ENCODE peak calls at places on chromosomes 11 and 22, in five cellular contexts. One of them, this sample, is unnamed.
A peak's percentile ranks its signal among the peaks of the same experiment; 100 is the strongest.

GRCh38 chr22:35900483-35901168 is 128.0 kb downstream of the RBFOX2 start:
- DNase-seq in CD8-positive, alpha-beta memory T cell: no peak
- DNase-seq in neuronal stem cell: no peak
- DNase-seq in thoracic aorta: no peak
- DNase-seq in spleen: no peak
- DNase-seq in this sample: no peak

GRCh38 chr22:29621761-29622526 is 18.5 kb downstream of the NF2 start:
- DNase-seq in CD8-positive, alpha-beta memory T cell: no peak
- DNase-seq in neuronal stem cell: no peak
- DNase-seq in thoracic aorta: no peak
- DNase-seq in spleen: no peak
- DNase-seq in this sample: peak; percentile 86

GRCh38 chr11:3609416-3610265 is 32.2 kb downstream of the ART5 start:
- DNase-seq in CD8-positive, alpha-beta memory T cell: peak; percentile 25
- DNase-seq in neuronal stem cell: peak; percentile 54
- DNase-seq in thoracic aorta: no peak
- DNase-seq in spleen: peak; percentile 13
- DNase-seq in this sample: no peak

GRCh38 chr11:36162282-36162825 is 126.9 kb downstream of the COMMD9 start:
- DNase-seq in CD8-positive, alpha-beta memory T cell: no peak
- DNase-seq in neuronal stem cell: no peak
- DNase-seq in thoracic aorta: no peak
- DNase-seq in spleen: no peak
- DNase-seq in this sample: no peak

GRCh38 chr11:125376117-125376516 is 119.9 kb downstream of the FEZ1 start:
- DNase-seq in CD8-positive, alpha-beta memory T cell: no peak
- DNase-seq in neuronal stem cell: no peak
- DNase-seq in thoracic aorta: peak; percentile 58
- DNase-seq in spleen: peak; percentile 63
- DNase-seq in this sample: no peak

GRCh38 chr11:124938206-124938765 is 2.4 kb upstream of the HEPACAM start:
- DNase-seq in CD8-positive, alpha-beta memory T cell: no peak
- DNase-seq in neuronal stem cell: no peak
- DNase-seq in thoracic aorta: no peak
- DNase-seq in spleen: no peak
- DNase-seq in this sample: no peak

GRCh38 chr22:42340695-42341383 is 70.4 kb upstream of the TCF20 start:
- DNase-seq in CD8-positive, alpha-beta memory T cell: no peak
- DNase-seq in neuronal stem cell: peak; percentile 50
- DNase-seq in thoracic aorta: no peak
- DNase-seq in spleen: no peak
- DNase-seq in this sample: no peak

GRCh38 chr11:48012051-48012391 is 31.7 kb downstream of the PTPRJ start:
- DNase-seq in CD8-positive, alpha-beta memory T cell: peak; percentile 40
- DNase-seq in neuronal stem cell: no peak
- DNase-seq in thoracic aorta: no peak
- DNase-seq in spleen: no peak
- DNase-seq in this sample: no peak

GRCh38 chr11:95556011-95556341 is 233.6 kb downstream of the FAM76B start:
- DNase-seq in CD8-positive, alpha-beta memory T cell: no peak
- DNase-seq in neuronal stem cell: no peak
- DNase-seq in thoracic aorta: no peak
- DNase-seq in spleen: no peak
- DNase-seq in this sample: no peak

GRCh38 chr11:47433991-47434786 is 8.0 kb upstream of the PSMC3 start:
- DNase-seq in CD8-positive, alpha-beta memory T cell: no peak
- DNase-seq in neuronal stem cell: no peak
- DNase-seq in thoracic aorta: peak; percentile 21
- DNase-seq in spleen: no peak
- DNase-seq in this sample: no peak

GRCh38 chr22:27405672-27406388 is 395.7 kb downstream of the MN1 start:
- DNase-seq in CD8-positive, alpha-beta memory T cell: no peak
- DNase-seq in neuronal stem cell: peak; percentile 47
- DNase-seq in thoracic aorta: no peak
- DNase-seq in spleen: no peak
- DNase-seq in this sample: no peak

GRCh38 chr22:39896313-39896996 is 2.9 kb upstream of the ENTHD1 start:
- DNase-seq in CD8-positive, alpha-beta memory T cell: peak; percentile 53
- DNase-seq in neuronal stem cell: no peak
- DNase-seq in thoracic aorta: no peak
- DNase-seq in spleen: no peak
- DNase-seq in this sample: no peak

GRCh38 chr11:8728566-8728965 is 46.0 kb downstream of the RPL27A start:
- DNase-seq in CD8-positive, alpha-beta memory T cell: no peak
- DNase-seq in neuronal stem cell: no peak
- DNase-seq in thoracic aorta: no peak
- DNase-seq in spleen: no peak
- DNase-seq in this sample: no peak

GRCh38 chr22:23404689-23405365 is 175.3 kb downstream of the IGLL1 start:
- DNase-seq in CD8-positive, alpha-beta memory T cell: no peak
- DNase-seq in neuronal stem cell: peak; percentile 67
- DNase-seq in thoracic aorta: no peak
- DNase-seq in spleen: peak; percentile 60
- DNase-seq in this sample: peak; percentile 6

GRCh38 chr11:75721852-75722668 is 4.4 kb downstream of the MOGAT2 start:
- DNase-seq in CD8-positive, alpha-beta memory T cell: no peak
- DNase-seq in neuronal stem cell: no peak
- DNase-seq in thoracic aorta: no peak
- DNase-seq in spleen: no peak
- DNase-seq in this sample: no peak

GRCh38 chr11:65861533-65862183 is 1.4 kb downstream of the MUS81 start:
- DNase-seq in CD8-positive, alpha-beta memory T cell: no peak
- DNase-seq in neuronal stem cell: no peak
- DNase-seq in thoracic aorta: no peak
- DNase-seq in spleen: peak; percentile 80
- DNase-seq in this sample: no peak

GRCh38 chr11:97454988-97455387 is 1065.2 kb downstream of the JRKL start:
- DNase-seq in CD8-positive, alpha-beta memory T cell: no peak
- DNase-seq in neuronal stem cell: no peak
- DNase-seq in thoracic aorta: no peak
- DNase-seq in spleen: no peak
- DNase-seq in this sample: no peak

GRCh38 chr11:73240190-73240781 is 22.2 kb downstream of the P2RY2 start:
- DNase-seq in CD8-positive, alpha-beta memory T cell: no peak
- DNase-seq in neuronal stem cell: no peak
- DNase-seq in thoracic aorta: peak; percentile 45
- DNase-seq in spleen: peak; percentile 66
- DNase-seq in this sample: no peak

GRCh38 chr11:2809854-2810253 is 75.7 kb downstream of the CDKN1C start:
- DNase-seq in CD8-positive, alpha-beta memory T cell: no peak
- DNase-seq in neuronal stem cell: no peak
- DNase-seq in thoracic aorta: no peak
- DNase-seq in spleen: no peak
- DNase-seq in this sample: no peak

GRCh38 chr11:35404397-35404775 is 15.0 kb downstream of the SLC1A2 start:
- DNase-seq in CD8-positive, alpha-beta memory T cell: no peak
- DNase-seq in neuronal stem cell: no peak
- DNase-seq in thoracic aorta: no peak
- DNase-seq in spleen: no peak
- DNase-seq in this sample: no peak

GRCh38 chr11:92791886-92792285 is 177.6 kb upstream of the MTNR1B start:
- DNase-seq in CD8-positive, alpha-beta memory T cell: no peak
- DNase-seq in neuronal stem cell: no peak
- DNase-seq in thoracic aorta: no peak
- DNase-seq in spleen: no peak
- DNase-seq in this sample: no peak

GRCh38 chr11:32090774-32091370 is at the start of gene RCN1:
- DNase-seq in CD8-positive, alpha-beta memory T cell: no peak
- DNase-seq in neuronal stem cell: peak; percentile 91
- DNase-seq in thoracic aorta: peak; percentile 9
- DNase-seq in spleen: peak; percentile 90
- DNase-seq in this sample: peak; percentile 67

GRCh38 chr22:19664406-19664805 is 49.9 kb upstream of the SEPTIN5 start:
- DNase-seq in CD8-positive, alpha-beta memory T cell: no peak
- DNase-seq in neuronal stem cell: no peak
- DNase-seq in thoracic aorta: no peak
- DNase-seq in spleen: no peak
- DNase-seq in this sample: no peak

GRCh38 chr11:66970808-66971442 is 4.2 kb upstream of the C11orf86 start:
- DNase-seq in CD8-positive, alpha-beta memory T cell: no peak
- DNase-seq in neuronal stem cell: no peak
- DNase-seq in thoracic aorta: peak; percentile 76
- DNase-seq in spleen: no peak
- DNase-seq in this sample: peak; percentile 99

GRCh38 chr22:24176630-24177029 is 4.7 kb upstream of the SUSD2 start:
- DNase-seq in CD8-positive, alpha-beta memory T cell: no peak
- DNase-seq in neuronal stem cell: no peak
- DNase-seq in thoracic aorta: no peak
- DNase-seq in spleen: no peak
- DNase-seq in this sample: no peak

GRCh38 chr22:17098379-17098819 is 13.6 kb downstream of the IL17RA start:
- DNase-seq in CD8-positive, alpha-beta memory T cell: peak; percentile 55
- DNase-seq in neuronal stem cell: no peak
- DNase-seq in thoracic aorta: no peak
- DNase-seq in spleen: peak; percentile 73
- DNase-seq in this sample: no peak

GRCh38 chr11:2983908-2984307 is 8.2 kb downstream of the NAP1L4 start:
- DNase-seq in CD8-positive, alpha-beta memory T cell: no peak
- DNase-seq in neuronal stem cell: no peak
- DNase-seq in thoracic aorta: no peak
- DNase-seq in spleen: no peak
- DNase-seq in this sample: no peak

GRCh38 chr22:28822930-28823481 is 22.6 kb upstream of the XBP1 start:
- DNase-seq in CD8-positive, alpha-beta memory T cell: peak; percentile 82
- DNase-seq in neuronal stem cell: peak; percentile 37
- DNase-seq in thoracic aorta: no peak
- DNase-seq in spleen: no peak
- DNase-seq in this sample: no peak

GRCh38 chr22:50141462-50141861 is 29.1 kb upstream of the PANX2 start:
- DNase-seq in CD8-positive, alpha-beta memory T cell: no peak
- DNase-seq in neuronal stem cell: no peak
- DNase-seq in thoracic aorta: no peak
- DNase-seq in spleen: no peak
- DNase-seq in this sample: no peak

GRCh38 chr11:75635009-75635909 is 33.6 kb downstream of the MAP6 start:
- DNase-seq in CD8-positive, alpha-beta memory T cell: no peak
- DNase-seq in neuronal stem cell: no peak
- DNase-seq in thoracic aorta: peak; percentile 9
- DNase-seq in spleen: no peak
- DNase-seq in this sample: no peak

GRCh38 chr11:2472428-2473186 is 27.8 kb downstream of the KCNQ1 start:
- DNase-seq in CD8-positive, alpha-beta memory T cell: no peak
- DNase-seq in neuronal stem cell: no peak
- DNase-seq in thoracic aorta: no peak
- DNase-seq in spleen: no peak
- DNase-seq in this sample: no peak

GRCh38 chr11:29826878-29827277 is 190.0 kb downstream of the KCNA4 start:
- DNase-seq in CD8-positive, alpha-beta memory T cell: no peak
- DNase-seq in neuronal stem cell: no peak
- DNase-seq in thoracic aorta: no peak
- DNase-seq in spleen: peak; percentile 58
- DNase-seq in this sample: no peak

GRCh38 chr11:73578786-73579185 is 19.1 kb downstream of the FAM168A start:
- DNase-seq in CD8-positive, alpha-beta memory T cell: no peak
- DNase-seq in neuronal stem cell: no peak
- DNase-seq in thoracic aorta: no peak
- DNase-seq in spleen: no peak
- DNase-seq in this sample: no peak

GRCh38 chr11:130555251-130555841 is 106.9 kb downstream of the ADAMTS15 start:
- DNase-seq in CD8-positive, alpha-beta memory T cell: no peak
- DNase-seq in neuronal stem cell: no peak
- DNase-seq in thoracic aorta: no peak
- DNase-seq in spleen: no peak
- DNase-seq in this sample: no peak

GRCh38 chr11:35143509-35144102 is 4.6 kb downstream of the CD44 start:
- DNase-seq in CD8-positive, alpha-beta memory T cell: no peak
- DNase-seq in neuronal stem cell: no peak
- DNase-seq in thoracic aorta: no peak
- DNase-seq in spleen: no peak
- DNase-seq in this sample: no peak

GRCh38 chr11:128214263-128214662 is 373.1 kb downstream of the ETS1 start:
- DNase-seq in CD8-positive, alpha-beta memory T cell: no peak
- DNase-seq in neuronal stem cell: no peak
- DNase-seq in thoracic aorta: no peak
- DNase-seq in spleen: no peak
- DNase-seq in this sample: no peak

GRCh38 chr11:1053121-1053901 is 16.8 kb upstream of the MUC6 start:
- DNase-seq in CD8-positive, alpha-beta memory T cell: no peak
- DNase-seq in neuronal stem cell: no peak
- DNase-seq in thoracic aorta: no peak
- DNase-seq in spleen: peak; percentile 74
- DNase-seq in this sample: no peak
- H3K27me3 ChIP-seq in CD8-positive, alpha-beta memory T cell: no peaks in the 10 kb centered on the region
- H3K27me3 ChIP-seq in neuronal stem cell: peaks cover 28% of the 10 kb centered on the region
- H3K27me3 ChIP-seq in thoracic aorta: no peaks in the 10 kb centered on the region
- H3K27me3 ChIP-seq in spleen: peaks cover 19% of the 10 kb centered on the region
- H3K27me3 ChIP-seq in this sample: peaks cover 26% of the 10 kb centered on the region

GRCh38 chr22:20749453-20749852 is 24.5 kb upstream of the SERPIND1 start:
- DNase-seq in CD8-positive, alpha-beta memory T cell: no peak
- DNase-seq in neuronal stem cell: no peak
- DNase-seq in thoracic aorta: no peak
- DNase-seq in spleen: no peak
- DNase-seq in this sample: no peak
- H3K27ac ChIP-seq in CD8-positive, alpha-beta memory T cell: no peak overlapping the region
- H3K27ac ChIP-seq in neuronal stem cell: no peak overlapping the region
- H3K27ac ChIP-seq in thoracic aorta: no peak overlapping the region
- H3K27ac ChIP-seq in spleen: peak overlapping the region; percentile 29
- H3K27ac ChIP-seq in this sample: no peak overlapping the region

DNA sequence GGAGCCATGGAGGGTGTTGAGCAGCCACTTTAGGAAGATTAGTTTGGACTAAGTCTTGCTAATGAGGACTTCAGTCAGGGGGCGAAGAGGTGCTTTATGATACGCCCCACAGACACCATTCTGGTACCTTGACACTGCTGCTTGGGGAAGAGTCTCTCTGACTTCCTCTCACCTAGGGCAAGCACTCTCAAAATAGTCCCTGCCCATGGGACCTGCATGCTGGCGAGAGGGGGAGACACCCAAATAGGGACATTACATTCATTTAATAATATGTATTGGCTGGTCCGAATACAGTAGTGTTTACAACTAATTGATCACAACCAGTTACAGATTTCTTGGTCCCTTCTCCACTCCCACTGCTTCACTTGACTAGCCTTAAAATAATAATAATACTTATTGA is 4.4 kb upstream of the CATSPERZ start:
- DNase-seq in CD8-positive, alpha-beta memory T cell: no peak
- DNase-seq in neuronal stem cell: no peak
- DNase-seq in thoracic aorta: no peak
- DNase-seq in spleen: no peak
- DNase-seq in this sample: no peak
- H3K27me3 ChIP-seq in CD8-positive, alpha-beta memory T cell: peaks cover 76% of the 10 kb centered on the region
- H3K27me3 ChIP-seq in neuronal stem cell: peaks cover 99% of the 10 kb centered on the region
- H3K27me3 ChIP-seq in thoracic aorta: peaks cover 30% of the 10 kb centered on the region
- H3K27me3 ChIP-seq in spleen: peaks cover 100% of the 10 kb centered on the region
- H3K27me3 ChIP-seq in this sample: peaks cover 88% of the 10 kb centered on the region

DNA sequence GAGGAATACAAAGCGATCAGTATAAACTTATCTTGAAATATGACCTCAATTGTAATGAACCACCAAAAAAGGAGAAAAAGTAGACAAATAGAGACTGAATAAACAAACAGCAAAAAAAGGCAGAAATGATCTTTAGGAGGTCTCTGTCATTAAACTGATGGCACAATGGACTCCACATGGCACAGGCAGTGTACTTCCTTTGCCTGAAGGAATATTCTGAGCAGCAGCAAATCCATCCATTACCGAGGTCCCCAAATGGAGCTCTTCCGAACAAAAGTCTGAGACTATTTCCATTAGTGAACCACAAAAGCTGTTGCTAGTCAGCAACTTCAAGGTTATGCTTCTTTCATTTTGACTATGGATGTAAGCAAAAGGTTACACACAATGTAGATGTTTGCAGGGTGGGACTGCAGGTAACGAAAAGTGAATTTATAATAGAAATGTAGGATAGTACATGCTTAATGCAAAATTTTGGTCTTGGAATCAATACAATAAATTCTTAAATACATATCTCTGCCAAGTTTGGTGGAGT is 14.5 kb downstream of the NARS2 start:
- DNase-seq in CD8-positive, alpha-beta memory T cell: no peak
- DNase-seq in neuronal stem cell: no peak
- DNase-seq in thoracic aorta: no peak
- DNase-seq in spleen: no peak
- DNase-seq in this sample: no peak
- H3K27ac ChIP-seq in CD8-positive, alpha-beta memory T cell: no peak overlapping the region
- H3K27ac ChIP-seq in neuronal stem cell: no peak overlapping the region
- H3K27ac ChIP-seq in thoracic aorta: peak overlapping the region; percentile 68
- H3K27ac ChIP-seq in spleen: no peak overlapping the region
- H3K27ac ChIP-seq in this sample: no peak overlapping the region